ENCODE peak calls at places on chromosomes 1 and 21, in six cellular contexts. W is H9; I is foreskin keratinocyte; Y is Panc1; J is effector memory CD4-positive, alpha-beta T cell; F is GM23338. P is an unnamed sample.

GRCh38 chr1:233587958-233588799 is 25.7 kb upstream of the KCNK1 start:
- DNase-seq in W (peak; percentile 69), I (no peak), Y (no peak), J (no peak), F (peak; percentile 59), P (no peak)

GRCh38 chr1:227894831-227895451 is 52.8 kb downstream of the WNT9A start:
- DNase-seq in W (peak; percentile 16), I (no peak), Y (no peak), J (no peak), F (no peak), P (no peak)

GRCh38 chr1:77975386-77975785 is 3.5 kb downstream of the FUBP1 start:
- DNase-seq in W (no peak), I (peak; percentile 49), Y (no peak), J (no peak), F (no peak), P (no peak)

GRCh38 chr1:2098839-2099785 is 48.9 kb downstream of the PRKCZ start:
- DNase-seq in W (no peak), I (no peak), Y (no peak), J (no peak), F (no peak), P (peak; percentile 77)

GRCh38 chr1:89871768-89872473 is 51.1 kb downstream of the LRRC8D start:
- DNase-seq in W (no peak), I (no peak), Y (no peak), J (no peak), F (no peak), P (no peak)

GRCh38 chr1:2221271-2221670 is 6.8 kb upstream of the SKI start:
- DNase-seq in W (no peak), I (no peak), Y (no peak), J (no peak), F (peak; percentile 0), P (no peak)

GRCh38 chr1:184002071-184002470 is 35.5 kb downstream of the COLGALT2 start:
- DNase-seq in W (no peak), I (peak; percentile 85), Y (no peak), J (no peak), F (no peak), P (no peak)

GRCh38 chr1:33334081-33334552 is 13.2 kb upstream of the A3GALT2 start:
- DNase-seq in W (no peak), I (no peak), Y (no peak), J (no peak), F (no peak), P (no peak)

GRCh38 chr1:111596499-111596898 is 23.1 kb upstream of the RAP1A start:
- DNase-seq in W (no peak), I (no peak), Y (no peak), J (peak; percentile 55), F (no peak), P (no peak)

GRCh38 chr1:207713529-207713928 is 38.3 kb upstream of the CD46 start:
- DNase-seq in W (peak; percentile 65), I (no peak), Y (no peak), J (no peak), F (peak; percentile 11), P (no peak)

GRCh38 chr1:202280595-202280994 is 61.1 kb downstream of the UBE2T start:
- DNase-seq in W (peak; percentile 29), I (no peak), Y (no peak), J (no peak), F (peak; percentile 17), P (no peak)

GRCh38 chr1:12593621-12594066 is 24.4 kb downstream of the DHRS3 start:
- DNase-seq in W (no peak), I (no peak), Y (no peak), J (no peak), F (no peak), P (no peak)

GRCh38 chr1:150548632-150549495 is at the start of gene ADAMTSL4:
- DNase-seq in W (peak; percentile 51), I (peak; percentile 56), Y (no peak), J (no peak), F (peak; percentile 84), P (no peak)

GRCh38 chr1:30782361-30783243 is 25.0 kb upstream of the LAPTM5 start:
- DNase-seq in W (peak; percentile 89), I (no peak), Y (no peak), J (peak; percentile 58), F (peak; percentile 86), P (peak; percentile 63)

GRCh38 chr1:173405758-173406344 is 71.3 kb upstream of the PRDX6 start:
- DNase-seq in W (no peak), I (peak; percentile 90), Y (no peak), J (no peak), F (no peak), P (no peak)

GRCh38 chr1:247924868-247925267 is at the start of gene OR2AJ1:
- DNase-seq in W (no peak), I (no peak), Y (no peak), J (no peak), F (no peak), P (no peak)

GRCh38 chr1:157969693-157970485 is 23.6 kb upstream of the KIRREL1 start:
- DNase-seq in W (peak; percentile 62), I (peak; percentile 88), Y (no peak), J (no peak), F (peak; percentile 84), P (peak; percentile 15)

GRCh38 chr1:78651247-78651646 is 1.6 kb downstream of the IFI44 start:
- DNase-seq in W (no peak), I (no peak), Y (no peak), J (no peak), F (no peak), P (no peak)

GRCh38 chr21:33234618-33235520 is 5.1 kb downstream of the IFNAR2 start:
- DNase-seq in W (no peak), I (no peak), Y (no peak), J (no peak), F (peak; percentile 38), P (no peak)

GRCh38 chr1:186531561-186532165 is 70.7 kb upstream of the PDC start:
- DNase-seq in W (no peak), I (peak; percentile 81), Y (no peak), J (no peak), F (no peak), P (no peak)

GRCh38 chr1:221517961-221518360 is 223.9 kb downstream of the DUSP10 start:
- DNase-seq in W (no peak), I (peak; percentile 50), Y (no peak), J (no peak), F (no peak), P (no peak)

GRCh38 chr1:150121236-150121862 is 28.4 kb upstream of the PLEKHO1 start:
- DNase-seq in W (no peak), I (peak; percentile 38), Y (no peak), J (no peak), F (no peak), P (no peak)

GRCh38 chr1:224933584-224933983 is 4.1 kb downstream of the DNAH14 start:
- DNase-seq in W (no peak), I (no peak), Y (no peak), J (no peak), F (no peak), P (no peak)

GRCh38 chr1:224928906-224929305 is 569 bp upstream of the DNAH14 start:
- DNase-seq in W (no peak), I (no peak), Y (no peak), J (no peak), F (no peak), P (no peak)

GRCh38 chr1:224932607-224933249 is 3.3 kb downstream of the DNAH14 start:
- DNase-seq in W (no peak), I (no peak), Y (no peak), J (no peak), F (no peak), P (no peak)

GRCh38 chr1:224931605-224932004 is 2.1 kb downstream of the DNAH14 start:
- DNase-seq in W (no peak), I (no peak), Y (no peak), J (no peak), F (no peak), P (no peak)

DNA sequence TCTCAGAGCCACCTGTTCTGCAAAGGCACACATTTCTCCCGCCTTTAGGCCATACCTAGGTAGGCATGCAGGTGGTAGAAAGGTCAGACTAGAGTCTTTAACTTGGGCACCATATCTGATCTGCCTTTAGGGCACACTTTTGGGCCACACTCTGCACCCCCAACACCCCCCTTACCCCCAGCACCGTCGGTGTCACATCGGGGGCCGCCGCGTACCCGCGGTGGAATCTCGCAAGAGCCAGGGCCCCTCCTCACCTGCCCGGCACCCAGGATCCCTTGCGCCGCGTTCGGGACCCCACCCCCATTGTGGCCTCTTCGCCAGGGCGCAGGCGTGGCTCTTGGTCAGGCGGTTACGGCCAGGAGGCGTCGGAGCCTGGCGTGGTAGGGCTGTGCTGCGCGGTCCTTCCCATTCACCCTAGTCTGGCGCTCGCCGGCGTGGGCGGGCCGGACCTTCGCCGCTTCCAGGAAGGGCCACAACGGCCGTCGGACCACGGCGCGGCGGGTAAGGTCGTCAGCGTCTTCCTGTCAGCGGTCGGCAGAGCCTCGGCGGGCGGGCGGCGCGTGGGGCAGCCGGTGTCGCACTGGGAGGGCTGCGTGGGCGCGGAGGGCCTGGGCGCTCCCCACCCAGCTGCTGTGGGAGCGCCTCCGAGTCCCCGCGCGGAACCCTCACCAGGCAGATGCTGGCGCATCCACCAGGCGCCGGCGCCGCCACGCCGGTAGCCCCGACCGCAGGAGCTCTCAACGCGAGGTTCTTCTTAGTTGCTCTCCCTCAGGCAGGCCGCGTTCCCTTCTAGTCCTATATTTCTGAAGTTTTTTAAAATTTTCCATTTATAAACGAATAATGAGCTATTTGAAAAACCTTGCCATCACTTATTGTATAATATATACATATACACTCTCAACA is at the start of gene DNAH14:
- DNase-seq in W (peak; percentile 88), I (peak; percentile 38), Y (no peak), J (no peak), F (peak; percentile 90), P (no peak)
- H3K27ac ChIP-seq in W (no peak within 1 kb of the TSS), I (no peak within 1 kb of the TSS), Y (peak within 1 kb of the TSS; percentile 80), J (no peak within 1 kb of the TSS), F (no peak within 1 kb of the TSS), P (no peak within 1 kb of the TSS)

DNA sequence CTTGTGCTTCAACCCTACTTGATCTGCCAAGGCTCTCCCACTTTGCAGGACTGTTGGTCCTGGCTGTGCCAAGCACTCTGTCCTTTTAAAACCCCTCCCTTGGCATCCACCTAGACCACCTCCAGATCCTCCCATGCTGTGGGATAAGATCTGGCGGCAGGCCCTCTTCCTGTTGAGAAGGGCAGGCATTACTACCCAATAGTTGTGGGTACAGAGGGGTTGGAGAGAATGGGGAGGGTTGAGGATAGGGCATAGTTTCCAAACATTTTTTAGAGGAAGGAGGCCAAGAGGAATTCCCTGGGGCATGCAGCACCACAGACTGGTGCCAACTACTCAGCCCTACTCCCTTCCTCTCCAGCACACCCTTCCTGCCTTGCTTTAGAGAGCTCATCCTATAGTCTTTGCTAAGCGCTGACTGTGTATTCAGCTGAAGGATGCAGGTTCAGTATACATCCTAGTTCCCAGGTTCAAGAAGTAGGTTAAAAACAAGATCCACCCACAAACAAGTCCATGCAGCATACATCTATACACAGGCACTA is 70.7 kb downstream of the TRABD2B start:
- DNase-seq in W (no peak), I (no peak), Y (no peak), J (no peak), F (no peak), P (no peak)
- H3K27ac ChIP-seq in W (no peak overlapping the region), I (no peak overlapping the region), Y (no peak overlapping the region), J (no peak overlapping the region), F (no peak overlapping the region), P (no peak overlapping the region)

GRCh38 chr1:220455559-220455958 is 72.4 kb upstream of the MARK1 start:
- DNase-seq in W (no peak), I (no peak), Y (no peak), J (no peak), F (no peak), P (no peak)
- H3K27ac ChIP-seq in W (no peak overlapping the region), I (no peak overlapping the region), Y (no peak overlapping the region), J (no peak overlapping the region), F (no peak overlapping the region), P (no peak overlapping the region)

DNA sequence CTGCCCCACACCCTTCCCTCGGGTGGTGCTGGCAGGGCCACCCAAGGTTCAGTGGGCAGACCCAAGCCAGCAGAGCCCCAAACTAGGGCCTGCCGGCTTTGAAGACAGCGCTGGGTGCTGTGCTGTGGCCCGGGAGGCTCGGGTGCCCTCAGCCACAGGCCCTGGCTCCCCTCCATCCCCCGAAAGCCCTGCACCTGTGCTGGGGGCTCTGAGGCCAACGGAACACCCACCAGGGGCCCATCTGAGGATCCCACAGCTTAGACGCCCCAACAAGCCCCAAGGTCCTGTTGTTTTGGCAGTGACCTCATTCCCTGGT is 8.6 kb downstream of the ITGB2 start:
- DNase-seq in W (no peak), I (no peak), Y (no peak), J (no peak), F (no peak), P (no peak)
- H3K27ac ChIP-seq in W (no peak overlapping the region), I (no peak overlapping the region), Y (peak overlapping the region; percentile 70), J (peak overlapping the region; percentile 75), F (no peak overlapping the region), P (no peak overlapping the region)